ENCODE peak calls at places on chromosome 4, in eight cellular contexts. One of them, this sample, is unnamed. For H3K4me1, the result is how much of the 10 kb centered on the place peaks cover.

GRCh38 chr4:8427761-8428287 is 12.7 kb downstream of the ACOX3 start:
- DNase-seq in tibial nerve: no peak
- DNase-seq in neuronal stem cell: no peak
- DNase-seq in transverse colon: peak
- DNase-seq in lower lobe of right lung: no peak
- DNase-seq in esophagus squamous epithelium: no peak
- DNase-seq in CD4-positive, alpha-beta memory T cell: peak
- DNase-seq in hepatocyte: peak
- DNase-seq in this sample: no peak

GRCh38 chr4:89119166-89119565 is 7.8 kb downstream of the TIGD2 start:
- DNase-seq in neuronal stem cell: no peak
- DNase-seq in CD4-positive, alpha-beta memory T cell: no peak
- DNase-seq in hepatocyte: no peak
- DNase-seq in lower lobe of right lung: no peak
- DNase-seq in tibial nerve: no peak
- DNase-seq in esophagus squamous epithelium: no peak
- DNase-seq in transverse colon: no peak
- DNase-seq in this sample: no peak

GRCh38 chr4:121764702-121765367 is at the start of gene SMIM43:
- DNase-seq in CD4-positive, alpha-beta memory T cell: no peak
- DNase-seq in neuronal stem cell: peak
- DNase-seq in tibial nerve: no peak
- DNase-seq in lower lobe of right lung: peak
- DNase-seq in transverse colon: no peak
- DNase-seq in esophagus squamous epithelium: no peak
- DNase-seq in hepatocyte: peak
- DNase-seq in this sample: no peak

GRCh38 chr4:53943345-53944085 is 120.9 kb downstream of the CHIC2 start:
- DNase-seq in neuronal stem cell: no peak
- DNase-seq in hepatocyte: peak
- DNase-seq in tibial nerve: no peak
- DNase-seq in lower lobe of right lung: no peak
- DNase-seq in CD4-positive, alpha-beta memory T cell: no peak
- DNase-seq in esophagus squamous epithelium: no peak
- DNase-seq in transverse colon: no peak
- DNase-seq in this sample: no peak

GRCh38 chr4:69321153-69321729 is 41.0 kb downstream of the UGT2B28 start:
- DNase-seq in CD4-positive, alpha-beta memory T cell: no peak
- DNase-seq in tibial nerve: no peak
- DNase-seq in hepatocyte: no peak
- DNase-seq in lower lobe of right lung: peak
- DNase-seq in transverse colon: no peak
- DNase-seq in neuronal stem cell: no peak
- DNase-seq in esophagus squamous epithelium: no peak
- DNase-seq in this sample: no peak

GRCh38 chr4:142838781-142839180 is 7.3 kb downstream of the INPP4B start:
- DNase-seq in neuronal stem cell: no peak
- DNase-seq in hepatocyte: no peak
- DNase-seq in CD4-positive, alpha-beta memory T cell: no peak
- DNase-seq in transverse colon: no peak
- DNase-seq in esophagus squamous epithelium: no peak
- DNase-seq in lower lobe of right lung: no peak
- DNase-seq in tibial nerve: no peak
- DNase-seq in this sample: no peak

GRCh38 chr4:146334862-146335449 is 120.6 kb downstream of the REELD1 start:
- DNase-seq in transverse colon: no peak
- DNase-seq in neuronal stem cell: no peak
- DNase-seq in esophagus squamous epithelium: no peak
- DNase-seq in lower lobe of right lung: no peak
- DNase-seq in tibial nerve: no peak
- DNase-seq in CD4-positive, alpha-beta memory T cell: no peak
- DNase-seq in hepatocyte: no peak
- DNase-seq in this sample: no peak

GRCh38 chr4:156505341-156505955 is 466.2 kb downstream of the PDGFC start:
- DNase-seq in CD4-positive, alpha-beta memory T cell: no peak
- DNase-seq in hepatocyte: peak
- DNase-seq in tibial nerve: no peak
- DNase-seq in neuronal stem cell: peak
- DNase-seq in lower lobe of right lung: no peak
- DNase-seq in esophagus squamous epithelium: no peak
- DNase-seq in transverse colon: no peak
- DNase-seq in this sample: no peak

GRCh38 chr4:39715788-39716187 is 17.9 kb downstream of the UBE2K start:
- DNase-seq in neuronal stem cell: no peak
- DNase-seq in lower lobe of right lung: no peak
- DNase-seq in hepatocyte: no peak
- DNase-seq in CD4-positive, alpha-beta memory T cell: no peak
- DNase-seq in esophagus squamous epithelium: no peak
- DNase-seq in tibial nerve: no peak
- DNase-seq in transverse colon: no peak
- DNase-seq in this sample: no peak

GRCh38 chr4:7830747-7831146 is 108.9 kb downstream of the AFAP1 start:
- DNase-seq in esophagus squamous epithelium: no peak
- DNase-seq in lower lobe of right lung: no peak
- DNase-seq in tibial nerve: no peak
- DNase-seq in neuronal stem cell: no peak
- DNase-seq in CD4-positive, alpha-beta memory T cell: no peak
- DNase-seq in transverse colon: no peak
- DNase-seq in hepatocyte: no peak
- DNase-seq in this sample: no peak

GRCh38 chr4:47824844-47825243 is 13.0 kb downstream of the CORIN start:
- DNase-seq in tibial nerve: no peak
- DNase-seq in esophagus squamous epithelium: no peak
- DNase-seq in lower lobe of right lung: no peak
- DNase-seq in neuronal stem cell: no peak
- DNase-seq in hepatocyte: peak
- DNase-seq in CD4-positive, alpha-beta memory T cell: no peak
- DNase-seq in transverse colon: no peak
- DNase-seq in this sample: no peak

GRCh38 chr4:8156617-8157016 is 2.0 kb downstream of the ABLIM2 start:
- DNase-seq in tibial nerve: no peak
- DNase-seq in hepatocyte: no peak
- DNase-seq in lower lobe of right lung: no peak
- DNase-seq in esophagus squamous epithelium: no peak
- DNase-seq in neuronal stem cell: no peak
- DNase-seq in transverse colon: no peak
- DNase-seq in CD4-positive, alpha-beta memory T cell: no peak
- DNase-seq in this sample: no peak

GRCh38 chr4:176066757-176067156 is 1.1 kb downstream of the WDR17 start:
- DNase-seq in tibial nerve: no peak
- DNase-seq in neuronal stem cell: no peak
- DNase-seq in transverse colon: no peak
- DNase-seq in hepatocyte: no peak
- DNase-seq in esophagus squamous epithelium: no peak
- DNase-seq in CD4-positive, alpha-beta memory T cell: no peak
- DNase-seq in lower lobe of right lung: no peak
- DNase-seq in this sample: no peak

GRCh38 chr4:90575371-90575770 is 448.2 kb downstream of the CCSER1 start:
- DNase-seq in CD4-positive, alpha-beta memory T cell: no peak
- DNase-seq in transverse colon: no peak
- DNase-seq in esophagus squamous epithelium: no peak
- DNase-seq in neuronal stem cell: no peak
- DNase-seq in hepatocyte: no peak
- DNase-seq in lower lobe of right lung: no peak
- DNase-seq in tibial nerve: no peak
- DNase-seq in this sample: no peak

DNA sequence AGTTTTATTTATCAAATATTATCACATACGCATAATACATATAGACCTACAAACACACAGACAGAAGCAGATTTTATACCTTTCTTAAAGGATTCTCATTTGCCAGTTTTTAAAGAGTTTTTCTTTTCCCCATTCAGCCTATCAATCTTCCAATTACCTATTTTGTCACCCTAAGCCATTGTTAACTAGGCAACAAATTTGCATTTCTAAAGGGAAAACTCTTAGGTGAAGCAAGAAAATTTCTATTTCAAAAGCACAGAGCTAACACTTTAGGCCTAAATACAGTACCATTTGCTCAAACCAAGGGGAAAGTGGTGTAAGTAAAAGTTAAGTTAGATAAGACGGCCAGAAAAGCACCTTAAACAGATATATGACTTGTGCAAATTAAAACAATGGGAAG is 156.6 kb downstream of the NDST3 start:
- DNase-seq in lower lobe of right lung: no peak
- DNase-seq in neuronal stem cell: no peak
- DNase-seq in CD4-positive, alpha-beta memory T cell: no peak
- DNase-seq in esophagus squamous epithelium: no peak
- DNase-seq in transverse colon: no peak
- DNase-seq in tibial nerve: no peak
- DNase-seq in hepatocyte: no peak
- DNase-seq in this sample: no peak
- H3K4me3 ChIP-seq in lower lobe of right lung: no peak
- H3K4me3 ChIP-seq in neuronal stem cell: no peak
- H3K4me3 ChIP-seq in CD4-positive, alpha-beta memory T cell: no peak
- H3K4me3 ChIP-seq in esophagus squamous epithelium: no peak
- H3K4me3 ChIP-seq in transverse colon: no peak
- H3K4me3 ChIP-seq in tibial nerve: no peak
- H3K4me3 ChIP-seq in hepatocyte: no peak
- H3K4me3 ChIP-seq in this sample: no peak

GRCh38 chr4:82885410-82885809 is 5.5 kb downstream of the SEC31A start:
- DNase-seq in lower lobe of right lung: no peak
- DNase-seq in transverse colon: no peak
- DNase-seq in tibial nerve: no peak
- DNase-seq in esophagus squamous epithelium: no peak
- DNase-seq in neuronal stem cell: no peak
- DNase-seq in hepatocyte: no peak
- DNase-seq in CD4-positive, alpha-beta memory T cell: no peak
- DNase-seq in this sample: no peak
- H3K4me1 ChIP-seq in lower lobe of right lung: under half
- H3K4me1 ChIP-seq in transverse colon: under half
- H3K4me1 ChIP-seq in tibial nerve: under half
- H3K4me1 ChIP-seq in esophagus squamous epithelium: under half
- H3K4me1 ChIP-seq in neuronal stem cell: under half
- H3K4me1 ChIP-seq in hepatocyte: under half
- H3K4me1 ChIP-seq in CD4-positive, alpha-beta memory T cell: under half
- H3K4me1 ChIP-seq in this sample: under half

DNA sequence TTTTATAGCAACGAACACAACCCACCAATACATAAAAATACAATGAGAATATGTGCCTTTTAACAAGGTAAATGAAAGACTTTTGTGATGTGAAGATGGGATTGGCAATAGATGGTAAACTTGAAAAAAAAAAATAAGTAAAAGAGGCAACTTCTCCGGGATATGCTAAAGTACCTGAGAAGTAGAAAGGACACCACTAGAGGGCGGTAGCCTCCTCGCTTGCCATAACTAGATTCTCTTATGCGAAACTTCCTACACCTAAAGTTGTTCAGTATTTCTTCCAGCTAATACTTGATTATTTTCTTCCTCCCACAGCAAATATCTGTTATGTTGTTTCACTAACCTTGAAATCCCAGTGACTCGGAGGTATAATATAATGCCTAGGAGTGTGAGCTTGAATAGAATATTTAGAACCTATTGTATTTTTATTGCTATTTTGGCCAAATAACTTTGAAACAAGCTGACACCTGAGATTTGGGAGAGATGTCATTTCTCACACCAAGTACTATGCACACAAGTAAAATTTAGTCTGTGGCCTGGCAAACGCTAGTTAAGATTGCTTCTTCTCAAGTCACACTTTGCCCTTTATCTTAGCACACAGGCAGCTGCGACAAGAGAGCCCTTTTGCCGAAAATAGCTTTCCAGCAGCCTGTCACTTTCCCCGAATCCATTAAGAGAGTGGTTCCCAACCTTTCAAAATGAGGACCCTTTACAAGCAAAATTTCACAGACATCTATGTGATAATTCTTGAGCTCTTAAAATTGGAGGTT is 44.9 kb upstream of the PDLIM5 start:
- DNase-seq in tibial nerve: peak
- DNase-seq in lower lobe of right lung: peak
- DNase-seq in esophagus squamous epithelium: no peak
- DNase-seq in hepatocyte: peak
- DNase-seq in neuronal stem cell: peak
- DNase-seq in transverse colon: peak
- DNase-seq in CD4-positive, alpha-beta memory T cell: peak
- DNase-seq in this sample: peak
- H3K4me3 ChIP-seq in tibial nerve: no peak
- H3K4me3 ChIP-seq in lower lobe of right lung: no peak
- H3K4me3 ChIP-seq in esophagus squamous epithelium: no peak
- H3K4me3 ChIP-seq in hepatocyte: no peak
- H3K4me3 ChIP-seq in neuronal stem cell: no peak
- H3K4me3 ChIP-seq in transverse colon: no peak
- H3K4me3 ChIP-seq in CD4-positive, alpha-beta memory T cell: no peak
- H3K4me3 ChIP-seq in this sample: no peak

GRCh38 chr4:1249148-1249730 is 309 bp upstream of the CTBP1 start:
- DNase-seq in neuronal stem cell: peak
- DNase-seq in tibial nerve: peak
- DNase-seq in lower lobe of right lung: peak
- DNase-seq in esophagus squamous epithelium: no peak
- DNase-seq in transverse colon: peak
- DNase-seq in hepatocyte: peak
- DNase-seq in CD4-positive, alpha-beta memory T cell: peak
- DNase-seq in this sample: peak

GRCh38 chr4:1249731-1250526 is 999 bp upstream of the CTBP1 start:
- DNase-seq in tibial nerve: no peak
- DNase-seq in neuronal stem cell: no peak
- DNase-seq in CD4-positive, alpha-beta memory T cell: peak
- DNase-seq in hepatocyte: peak
- DNase-seq in esophagus squamous epithelium: no peak
- DNase-seq in lower lobe of right lung: peak
- DNase-seq in transverse colon: peak
- DNase-seq in this sample: peak

GRCh38 chr4:1247811-1248261 is 1.1 kb downstream of the CTBP1 start:
- DNase-seq in hepatocyte: no peak
- DNase-seq in transverse colon: no peak
- DNase-seq in lower lobe of right lung: no peak
- DNase-seq in neuronal stem cell: peak
- DNase-seq in tibial nerve: no peak
- DNase-seq in esophagus squamous epithelium: no peak
- DNase-seq in CD4-positive, alpha-beta memory T cell: no peak
- DNase-seq in this sample: no peak

GRCh38 chr4:1246901-1247810 is 1.8 kb downstream of the CTBP1 start:
- DNase-seq in neuronal stem cell: no peak
- DNase-seq in tibial nerve: no peak
- DNase-seq in transverse colon: peak
- DNase-seq in CD4-positive, alpha-beta memory T cell: peak
- DNase-seq in esophagus squamous epithelium: no peak
- DNase-seq in hepatocyte: peak
- DNase-seq in lower lobe of right lung: peak
- DNase-seq in this sample: no peak

DNA sequence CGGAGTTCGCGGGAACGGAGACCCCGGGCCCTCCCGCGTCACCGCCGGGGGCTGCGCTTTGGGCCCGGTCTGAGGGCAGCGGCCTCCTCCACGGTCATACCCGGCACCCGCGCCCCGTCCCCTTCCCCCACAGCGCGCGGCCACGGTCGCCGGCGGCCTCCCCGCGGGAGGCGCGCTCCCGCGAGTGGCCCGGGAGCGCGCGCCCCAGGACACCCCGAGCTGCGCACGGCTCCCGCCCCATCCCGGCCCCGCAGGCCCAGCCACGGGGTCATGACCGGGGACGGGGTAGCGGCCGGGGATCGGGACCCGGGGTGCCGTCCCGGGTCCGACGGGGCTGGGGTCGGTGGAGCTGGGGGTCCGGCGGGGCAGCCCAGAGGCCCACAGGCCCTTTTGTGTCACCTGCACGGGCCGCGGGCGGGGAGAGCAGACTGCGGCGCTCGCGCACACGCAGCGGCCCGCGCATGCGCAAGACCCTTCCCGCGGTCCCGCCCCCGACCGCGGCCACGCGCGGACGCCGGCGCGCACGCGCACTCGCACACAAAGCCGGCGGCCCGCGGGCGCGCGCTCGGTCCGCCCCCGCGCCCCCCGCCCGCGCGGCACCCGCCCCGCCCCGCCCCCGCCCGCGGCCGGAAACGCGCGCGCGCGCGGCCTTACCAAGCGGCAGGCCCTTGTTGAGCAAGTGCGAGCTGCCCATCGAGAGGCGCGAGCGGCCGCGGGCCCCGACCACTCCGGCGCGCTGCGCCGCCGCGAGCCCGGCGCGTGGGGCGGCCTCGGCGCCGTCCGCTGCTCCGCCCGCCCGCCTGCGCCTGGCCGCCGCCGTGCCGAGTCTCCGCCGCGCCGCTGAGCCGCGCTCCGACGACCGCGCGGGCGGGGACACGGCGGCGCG is at the start of gene CTBP1:
- DNase-seq in tibial nerve: peak
- DNase-seq in hepatocyte: peak
- DNase-seq in CD4-positive, alpha-beta memory T cell: peak
- DNase-seq in neuronal stem cell: peak
- DNase-seq in transverse colon: peak
- DNase-seq in esophagus squamous epithelium: no peak
- DNase-seq in lower lobe of right lung: peak
- DNase-seq in this sample: peak
- H3K4me1 ChIP-seq in tibial nerve: under half
- H3K4me1 ChIP-seq in hepatocyte: under half
- H3K4me1 ChIP-seq in CD4-positive, alpha-beta memory T cell: half or more
- H3K4me1 ChIP-seq in neuronal stem cell: under half
- H3K4me1 ChIP-seq in transverse colon: under half
- H3K4me1 ChIP-seq in esophagus squamous epithelium: under half
- H3K4me1 ChIP-seq in lower lobe of right lung: half or more
- H3K4me1 ChIP-seq in this sample: half or more

This sample was measured in CD8-positive, alpha-beta memory T cell.